ENCODE peak calls at places on chromosomes 2 and 18, in four cellular contexts. One of them, this sample, is unnamed.

GRCh38 chr2:938181-939005 is 12.3 kb upstream of the SNTG2 start:
- DNase-seq in activated effector memory CD4-positive, alpha-beta T cell treated with anti-CD3 and anti-CD28 coated beads, Interleukin-2, amount 50 U/mL, for 16 hours: no peak
- DNase-seq in left ventricle myocardium inferior: no peak
- DNase-seq in tibial nerve: no peak
- DNase-seq in this sample: no peak

GRCh38 chr2:98269274-98269673 is 77.0 kb upstream of the CNGA3 start:
- DNase-seq in activated effector memory CD4-positive, alpha-beta T cell treated with anti-CD3 and anti-CD28 coated beads, Interleukin-2, amount 50 U/mL, for 16 hours: no peak
- DNase-seq in left ventricle myocardium inferior: no peak
- DNase-seq in tibial nerve: no peak
- DNase-seq in this sample: no peak

GRCh38 chr2:130963849-130964793 is 127.4 kb downstream of the ARHGEF4 start:
- DNase-seq in activated effector memory CD4-positive, alpha-beta T cell treated with anti-CD3 and anti-CD28 coated beads, Interleukin-2, amount 50 U/mL, for 16 hours: no peak
- DNase-seq in left ventricle myocardium inferior: no peak
- DNase-seq in tibial nerve: no peak
- DNase-seq in this sample: peak

GRCh38 chr18:29160123-29160522 is 983.2 kb upstream of the CDH2 start:
- DNase-seq in activated effector memory CD4-positive, alpha-beta T cell treated with anti-CD3 and anti-CD28 coated beads, Interleukin-2, amount 50 U/mL, for 16 hours: no peak
- DNase-seq in left ventricle myocardium inferior: no peak
- DNase-seq in tibial nerve: no peak
- DNase-seq in this sample: no peak

GRCh38 chr18:60232541-60232940 is 140.0 kb downstream of the MC4R start:
- DNase-seq in activated effector memory CD4-positive, alpha-beta T cell treated with anti-CD3 and anti-CD28 coated beads, Interleukin-2, amount 50 U/mL, for 16 hours: no peak
- DNase-seq in left ventricle myocardium inferior: no peak
- DNase-seq in tibial nerve: no peak
- DNase-seq in this sample: no peak

GRCh38 chr2:8004250-8004681 is 677.6 kb upstream of the ID2 start:
- DNase-seq in activated effector memory CD4-positive, alpha-beta T cell treated with anti-CD3 and anti-CD28 coated beads, Interleukin-2, amount 50 U/mL, for 16 hours: no peak
- DNase-seq in left ventricle myocardium inferior: no peak
- DNase-seq in tibial nerve: no peak
- DNase-seq in this sample: peak

GRCh38 chr2:102604754-102605153 is 14.6 kb upstream of the SLC9A2 start:
- DNase-seq in activated effector memory CD4-positive, alpha-beta T cell treated with anti-CD3 and anti-CD28 coated beads, Interleukin-2, amount 50 U/mL, for 16 hours: no peak
- DNase-seq in left ventricle myocardium inferior: no peak
- DNase-seq in tibial nerve: no peak
- DNase-seq in this sample: no peak

GRCh38 chr2:86396304-86396785 is 44.8 kb upstream of the KDM3A start:
- DNase-seq in activated effector memory CD4-positive, alpha-beta T cell treated with anti-CD3 and anti-CD28 coated beads, Interleukin-2, amount 50 U/mL, for 16 hours: no peak
- DNase-seq in left ventricle myocardium inferior: no peak
- DNase-seq in tibial nerve: no peak
- DNase-seq in this sample: no peak

GRCh38 chr18:31241900-31242409 is 76.0 kb upstream of the DSG1 start:
- DNase-seq in activated effector memory CD4-positive, alpha-beta T cell treated with anti-CD3 and anti-CD28 coated beads, Interleukin-2, amount 50 U/mL, for 16 hours: no peak
- DNase-seq in left ventricle myocardium inferior: no peak
- DNase-seq in tibial nerve: no peak
- DNase-seq in this sample: no peak

GRCh38 chr2:120528051-120528692 is 182.2 kb downstream of the INHBB start:
- DNase-seq in activated effector memory CD4-positive, alpha-beta T cell treated with anti-CD3 and anti-CD28 coated beads, Interleukin-2, amount 50 U/mL, for 16 hours: no peak
- DNase-seq in left ventricle myocardium inferior: no peak
- DNase-seq in tibial nerve: no peak
- DNase-seq in this sample: no peak

GRCh38 chr2:177118636-177119035 is 94.0 kb upstream of the HNRNPA3 start:
- DNase-seq in activated effector memory CD4-positive, alpha-beta T cell treated with anti-CD3 and anti-CD28 coated beads, Interleukin-2, amount 50 U/mL, for 16 hours: no peak
- DNase-seq in left ventricle myocardium inferior: no peak
- DNase-seq in tibial nerve: no peak
- DNase-seq in this sample: no peak

GRCh38 chr2:219446101-219446504 is 11.5 kb downstream of the SPEG start:
- DNase-seq in activated effector memory CD4-positive, alpha-beta T cell treated with anti-CD3 and anti-CD28 coated beads, Interleukin-2, amount 50 U/mL, for 16 hours: no peak
- DNase-seq in left ventricle myocardium inferior: no peak
- DNase-seq in tibial nerve: no peak
- DNase-seq in this sample: no peak

GRCh38 chr2:190718652-190719526 is 70.0 kb downstream of the NAB1 start:
- DNase-seq in activated effector memory CD4-positive, alpha-beta T cell treated with anti-CD3 and anti-CD28 coated beads, Interleukin-2, amount 50 U/mL, for 16 hours: peak
- DNase-seq in left ventricle myocardium inferior: peak
- DNase-seq in tibial nerve: no peak
- DNase-seq in this sample: no peak

GRCh38 chr18:12307871-12308385 is at the start of gene TUBB6:
- DNase-seq in activated effector memory CD4-positive, alpha-beta T cell treated with anti-CD3 and anti-CD28 coated beads, Interleukin-2, amount 50 U/mL, for 16 hours: no peak
- DNase-seq in left ventricle myocardium inferior: peak
- DNase-seq in tibial nerve: peak
- DNase-seq in this sample: peak

GRCh38 chr2:120425014-120425413 is 79.1 kb downstream of the INHBB start:
- DNase-seq in activated effector memory CD4-positive, alpha-beta T cell treated with anti-CD3 and anti-CD28 coated beads, Interleukin-2, amount 50 U/mL, for 16 hours: no peak
- DNase-seq in left ventricle myocardium inferior: no peak
- DNase-seq in tibial nerve: no peak
- DNase-seq in this sample: no peak

GRCh38 chr2:201779996-201780673 is 598 bp downstream of the ALS2 start:
- DNase-seq in activated effector memory CD4-positive, alpha-beta T cell treated with anti-CD3 and anti-CD28 coated beads, Interleukin-2, amount 50 U/mL, for 16 hours: no peak
- DNase-seq in left ventricle myocardium inferior: no peak
- DNase-seq in tibial nerve: no peak
- DNase-seq in this sample: no peak

GRCh38 chr2:67985586-67985985 is 77.2 kb downstream of the C1D start:
- DNase-seq in activated effector memory CD4-positive, alpha-beta T cell treated with anti-CD3 and anti-CD28 coated beads, Interleukin-2, amount 50 U/mL, for 16 hours: no peak
- DNase-seq in left ventricle myocardium inferior: no peak
- DNase-seq in tibial nerve: no peak
- DNase-seq in this sample: no peak

GRCh38 chr2:73916666-73917065 is 10.0 kb upstream of the DGUOK start:
- DNase-seq in activated effector memory CD4-positive, alpha-beta T cell treated with anti-CD3 and anti-CD28 coated beads, Interleukin-2, amount 50 U/mL, for 16 hours: no peak
- DNase-seq in left ventricle myocardium inferior: no peak
- DNase-seq in tibial nerve: no peak
- DNase-seq in this sample: no peak

GRCh38 chr18:74679006-74679678 is 81.5 kb downstream of the ZNF407 start:
- DNase-seq in activated effector memory CD4-positive, alpha-beta T cell treated with anti-CD3 and anti-CD28 coated beads, Interleukin-2, amount 50 U/mL, for 16 hours: no peak
- DNase-seq in left ventricle myocardium inferior: no peak
- DNase-seq in tibial nerve: no peak
- DNase-seq in this sample: no peak

GRCh38 chr2:166321076-166321475 is 54.7 kb downstream of the SCN9A start:
- DNase-seq in activated effector memory CD4-positive, alpha-beta T cell treated with anti-CD3 and anti-CD28 coated beads, Interleukin-2, amount 50 U/mL, for 16 hours: no peak
- DNase-seq in left ventricle myocardium inferior: no peak
- DNase-seq in tibial nerve: no peak
- DNase-seq in this sample: no peak

GRCh38 chr2:225937625-225938024 is 538.1 kb downstream of the NYAP2 start:
- DNase-seq in activated effector memory CD4-positive, alpha-beta T cell treated with anti-CD3 and anti-CD28 coated beads, Interleukin-2, amount 50 U/mL, for 16 hours: no peak
- DNase-seq in left ventricle myocardium inferior: no peak
- DNase-seq in tibial nerve: no peak
- DNase-seq in this sample: no peak

GRCh38 chr2:180222642-180223041 is 215.5 kb upstream of the CWC22 start:
- DNase-seq in activated effector memory CD4-positive, alpha-beta T cell treated with anti-CD3 and anti-CD28 coated beads, Interleukin-2, amount 50 U/mL, for 16 hours: no peak
- DNase-seq in left ventricle myocardium inferior: no peak
- DNase-seq in tibial nerve: no peak
- DNase-seq in this sample: no peak

GRCh38 chr18:22175326-22175725 is 5.9 kb downstream of the GATA6 start:
- DNase-seq in activated effector memory CD4-positive, alpha-beta T cell treated with anti-CD3 and anti-CD28 coated beads, Interleukin-2, amount 50 U/mL, for 16 hours: no peak
- DNase-seq in left ventricle myocardium inferior: no peak
- DNase-seq in tibial nerve: no peak
- DNase-seq in this sample: no peak

GRCh38 chr2:70357076-70358071 is 55.5 kb upstream of the FAM136A start:
- DNase-seq in activated effector memory CD4-positive, alpha-beta T cell treated with anti-CD3 and anti-CD28 coated beads, Interleukin-2, amount 50 U/mL, for 16 hours: no peak
- DNase-seq in left ventricle myocardium inferior: no peak
- DNase-seq in tibial nerve: no peak
- DNase-seq in this sample: no peak

GRCh38 chr18:50879302-50880107 is 587 bp downstream of the ME2 start:
- DNase-seq in activated effector memory CD4-positive, alpha-beta T cell treated with anti-CD3 and anti-CD28 coated beads, Interleukin-2, amount 50 U/mL, for 16 hours: no peak
- DNase-seq in left ventricle myocardium inferior: no peak
- DNase-seq in tibial nerve: no peak
- DNase-seq in this sample: peak

GRCh38 chr2:156110890-156111289 is 221.6 kb downstream of the NR4A2 start:
- DNase-seq in activated effector memory CD4-positive, alpha-beta T cell treated with anti-CD3 and anti-CD28 coated beads, Interleukin-2, amount 50 U/mL, for 16 hours: no peak
- DNase-seq in left ventricle myocardium inferior: no peak
- DNase-seq in tibial nerve: no peak
- DNase-seq in this sample: no peak

GRCh38 chr18:3869848-3870247 is 419.9 kb downstream of the TGIF1 start:
- DNase-seq in activated effector memory CD4-positive, alpha-beta T cell treated with anti-CD3 and anti-CD28 coated beads, Interleukin-2, amount 50 U/mL, for 16 hours: no peak
- DNase-seq in left ventricle myocardium inferior: no peak
- DNase-seq in tibial nerve: no peak
- DNase-seq in this sample: no peak

GRCh38 chr2:64238799-64239198 is 94.6 kb upstream of the PELI1 start:
- DNase-seq in activated effector memory CD4-positive, alpha-beta T cell treated with anti-CD3 and anti-CD28 coated beads, Interleukin-2, amount 50 U/mL, for 16 hours: no peak
- DNase-seq in left ventricle myocardium inferior: no peak
- DNase-seq in tibial nerve: no peak
- DNase-seq in this sample: no peak

GRCh38 chr18:22065311-22065710 is 104.1 kb upstream of the GATA6 start:
- DNase-seq in activated effector memory CD4-positive, alpha-beta T cell treated with anti-CD3 and anti-CD28 coated beads, Interleukin-2, amount 50 U/mL, for 16 hours: no peak
- DNase-seq in left ventricle myocardium inferior: no peak
- DNase-seq in tibial nerve: no peak
- DNase-seq in this sample: no peak

GRCh38 chr2:223674998-223675609 is 72.9 kb upstream of the SCG2 start:
- DNase-seq in activated effector memory CD4-positive, alpha-beta T cell treated with anti-CD3 and anti-CD28 coated beads, Interleukin-2, amount 50 U/mL, for 16 hours: no peak
- DNase-seq in left ventricle myocardium inferior: no peak
- DNase-seq in tibial nerve: no peak
- DNase-seq in this sample: no peak

GRCh38 chr18:67400502-67401117 is 115.9 kb downstream of the DSEL start:
- DNase-seq in activated effector memory CD4-positive, alpha-beta T cell treated with anti-CD3 and anti-CD28 coated beads, Interleukin-2, amount 50 U/mL, for 16 hours: no peak
- DNase-seq in left ventricle myocardium inferior: no peak
- DNase-seq in tibial nerve: no peak
- DNase-seq in this sample: no peak

GRCh38 chr2:145170787-145171186 is 650.9 kb upstream of the ZEB2 start:
- DNase-seq in activated effector memory CD4-positive, alpha-beta T cell treated with anti-CD3 and anti-CD28 coated beads, Interleukin-2, amount 50 U/mL, for 16 hours: no peak
- DNase-seq in left ventricle myocardium inferior: no peak
- DNase-seq in tibial nerve: no peak
- DNase-seq in this sample: no peak

GRCh38 chr2:241750076-241750840 is 15.8 kb downstream of the D2HGDH start:
- DNase-seq in activated effector memory CD4-positive, alpha-beta T cell treated with anti-CD3 and anti-CD28 coated beads, Interleukin-2, amount 50 U/mL, for 16 hours: no peak
- DNase-seq in left ventricle myocardium inferior: no peak
- DNase-seq in tibial nerve: no peak
- DNase-seq in this sample: no peak

GRCh38 chr18:64165906-64166305 is 17.0 kb upstream of the LINC00305 start:
- DNase-seq in activated effector memory CD4-positive, alpha-beta T cell treated with anti-CD3 and anti-CD28 coated beads, Interleukin-2, amount 50 U/mL, for 16 hours: no peak
- DNase-seq in left ventricle myocardium inferior: no peak
- DNase-seq in tibial nerve: no peak
- DNase-seq in this sample: no peak

GRCh38 chr18:58453167-58453804 is 175.6 kb downstream of the ALPK2 start:
- DNase-seq in activated effector memory CD4-positive, alpha-beta T cell treated with anti-CD3 and anti-CD28 coated beads, Interleukin-2, amount 50 U/mL, for 16 hours: no peak
- DNase-seq in left ventricle myocardium inferior: no peak
- DNase-seq in tibial nerve: no peak
- DNase-seq in this sample: no peak

GRCh38 chr2:140734992-140735391 is 1395.8 kb downstream of the LRP1B start:
- DNase-seq in activated effector memory CD4-positive, alpha-beta T cell treated with anti-CD3 and anti-CD28 coated beads, Interleukin-2, amount 50 U/mL, for 16 hours: no peak
- DNase-seq in left ventricle myocardium inferior: no peak
- DNase-seq in tibial nerve: no peak
- DNase-seq in this sample: no peak

GRCh38 chr2:148338544-148338943 is 306.0 kb upstream of the EPC2 start:
- DNase-seq in activated effector memory CD4-positive, alpha-beta T cell treated with anti-CD3 and anti-CD28 coated beads, Interleukin-2, amount 50 U/mL, for 16 hours: no peak
- DNase-seq in left ventricle myocardium inferior: no peak
- DNase-seq in tibial nerve: no peak
- DNase-seq in this sample: no peak

This sample was measured in GM19239.